ENCODE peak calls at places on chromosomes 4 and X, in nine cellular contexts. J is RWPE1, E is uterus, S is IMR-90, P is heart left ventricle, Q is coronary artery, H is breast epithelium, A is A549, Z is HepG2. V is an unnamed sample.

GRCh38 chrX:50941638-50942037 is 31.1 kb downstream of the BMP15 start:
- DNase-seq in J (no peak), P (no peak), S (no peak), E (no peak), Q (no peak), A (no peak), Z (no peak), H (no peak), V (no peak)

GRCh38 chrX:50952406-50952805 is 41.9 kb downstream of the BMP15 start:
- DNase-seq in H (no peak), J (no peak), Z (no peak), Q (no peak), P (no peak), A (no peak), S (no peak), E (no peak), V (no peak)

GRCh38 chr4:121155893-121156292 is 8.2 kb downstream of the TNIP3 start:
- DNase-seq in Q (no peak), P (no peak), A (peak), E (no peak), J (peak), S (peak), H (no peak), Z (no peak), V (no peak)

GRCh38 chr4:37423310-37423709 is 178.8 kb downstream of the NWD2 start:
- DNase-seq in Z (no peak), J (no peak), P (no peak), S (no peak), Q (no peak), A (no peak), H (no peak), E (no peak), V (no peak)

GRCh38 chr4:2746891-2747695 is 9.0 kb downstream of the TNIP2 start:
- DNase-seq in H (no peak), Q (no peak), J (no peak), E (no peak), A (no peak), P (no peak), S (no peak), Z (no peak), V (no peak)

GRCh38 chrX:46676399-46677351 is 82.2 kb downstream of the SLC9A7 start:
- DNase-seq in H (no peak), Q (no peak), S (no peak), P (no peak), A (no peak), Z (no peak), J (no peak), E (no peak), V (no peak)

GRCh38 chr4:103011378-103012025 is 8.0 kb downstream of the SLC9B1 start:
- DNase-seq in A (no peak), S (peak), Q (no peak), P (no peak), J (peak), Z (no peak), E (peak), H (no peak), V (no peak)

GRCh38 chrX:27823812-27824211 is 16.0 kb downstream of the MAGEB10 start:
- DNase-seq in E (no peak), Q (no peak), J (no peak), H (no peak), A (no peak), P (no peak), S (no peak), Z (no peak), V (no peak)

GRCh38 chr4:151486166-151486565 is 77.2 kb downstream of the FHIP1A start:
- DNase-seq in A (no peak), Q (no peak), S (peak), J (no peak), Z (no peak), H (no peak), P (no peak), E (no peak), V (no peak)

GRCh38 chr4:10015140-10015753 is 6.0 kb downstream of the SLC2A9 start:
- DNase-seq in A (no peak), E (no peak), S (peak), H (no peak), Q (no peak), J (no peak), Z (no peak), P (no peak), V (peak)

GRCh38 chr4:150126201-150126879 is 48.1 kb downstream of the DCLK2 start:
- DNase-seq in S (peak), H (no peak), Q (no peak), E (no peak), P (peak), Z (no peak), A (no peak), J (no peak), V (no peak)

GRCh38 chrX:13647709-13648212 is 5.2 kb upstream of the TCEANC start:
- DNase-seq in J (peak), A (no peak), Z (peak), S (peak), E (peak), P (peak), H (no peak), Q (no peak), V (no peak)

GRCh38 chr4:2352729-2353221 is 65.7 kb downstream of the ZFYVE28 start:
- DNase-seq in Z (no peak), S (no peak), P (no peak), J (no peak), Q (no peak), H (peak), A (no peak), E (peak), V (no peak)

GRCh38 chr4:61838072-61838471 is 637.9 kb downstream of the ADGRL3 start:
- DNase-seq in A (no peak), P (no peak), S (no peak), Q (no peak), E (no peak), J (no peak), H (no peak), Z (no peak), V (no peak)

GRCh38 chrX:54920610-54921426 is at the start of gene TRO:
- DNase-seq in Z (no peak), S (peak), Q (no peak), J (no peak), A (no peak), P (no peak), H (no peak), E (peak), V (no peak)

GRCh38 chr4:1177274-1178141 is 5.1 kb upstream of the SPON2 start:
- DNase-seq in Q (no peak), E (peak), J (peak), Z (peak), A (no peak), H (peak), S (no peak), P (no peak), V (peak)

GRCh38 chr4:114563536-114564315 is 34.9 kb upstream of the UGT8 start:
- DNase-seq in P (no peak), J (no peak), E (no peak), S (no peak), A (no peak), Q (no peak), Z (no peak), H (no peak), V (no peak)

GRCh38 chr4:8838296-8838695 is 33.3 kb downstream of the HMX1 start:
- DNase-seq in P (no peak), J (no peak), A (no peak), H (peak), S (no peak), Q (peak), Z (no peak), E (no peak), V (no peak)

GRCh38 chr4:8838911-8839431 is 32.7 kb downstream of the HMX1 start:
- DNase-seq in A (no peak), Z (no peak), Q (peak), P (no peak), E (peak), H (peak), J (no peak), S (no peak), V (peak)

GRCh38 chr4:8841678-8842268 is 29.9 kb downstream of the HMX1 start:
- DNase-seq in Z (no peak), H (no peak), Q (peak), E (peak), P (no peak), J (no peak), S (no peak), A (no peak), V (no peak)

GRCh38 chr4:8840816-8841455 is 30.7 kb downstream of the HMX1 start:
- DNase-seq in J (no peak), S (no peak), A (no peak), P (no peak), Q (peak), H (peak), E (peak), Z (no peak), V (peak)

DNA sequence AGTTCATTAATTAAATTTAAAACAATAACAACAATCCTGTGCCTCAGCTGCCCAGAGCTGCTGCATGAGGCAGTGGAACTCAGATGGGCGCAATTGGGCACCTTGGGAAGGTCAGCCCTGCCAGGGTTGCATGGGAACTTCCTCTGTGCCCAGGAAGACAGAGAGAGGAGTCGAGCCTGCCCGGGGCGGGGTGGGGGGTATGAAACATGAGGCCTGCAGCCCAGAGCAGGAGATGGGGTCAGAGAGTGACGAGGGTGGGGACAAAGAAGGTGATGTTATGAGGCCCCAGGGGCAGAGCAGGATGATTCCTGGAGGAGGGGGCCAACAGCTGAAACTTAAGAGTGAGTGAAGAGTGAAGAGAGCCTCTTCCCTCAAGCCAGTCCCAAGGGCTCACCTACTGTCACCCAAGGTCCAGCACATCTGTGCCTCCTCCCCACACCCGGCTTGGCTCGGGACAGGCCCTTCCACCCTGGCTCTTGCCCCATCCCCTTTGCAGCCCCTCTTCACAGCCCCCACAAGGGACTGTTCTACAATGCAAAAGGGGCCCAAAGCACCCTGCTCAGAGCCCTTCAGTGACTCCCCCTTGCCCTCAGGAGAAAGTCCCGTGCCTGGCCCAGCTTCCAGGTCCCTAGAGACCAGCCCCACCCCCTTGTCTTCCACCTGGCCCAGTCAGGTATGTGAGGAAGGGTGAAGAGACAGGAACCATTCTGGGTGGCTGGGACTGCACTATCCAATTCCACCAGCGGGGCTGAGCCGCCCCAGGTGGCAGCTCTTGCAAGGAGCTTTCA is 31.4 kb downstream of the HMX1 start:
- DNase-seq in A (no peak), H (peak), Z (no peak), J (no peak), S (no peak), E (peak), P (no peak), Q (peak), V (no peak)
- TF ChIP-seq CTCF in A (no peak), H (no peak), Z (no peak), J (no peak), S (no peak), E (no peak), P (no peak), Q (no peak), V (no peak)

GRCh38 chr4:24067781-24068193 is 177.9 kb upstream of the PPARGC1A start:
- DNase-seq in Z (no peak), Q (no peak), S (peak), H (no peak), A (no peak), E (no peak), P (peak), J (peak), V (no peak)
- H3K27ac ChIP-seq in Z (no peak), Q (no peak), S (no peak), H (no peak), A (no peak), E (no peak), P (peak), J (no peak), V (no peak)

GRCh38 chrX:105210258-105210657 is 10.2 kb downstream of the TEX13A start:
- DNase-seq in Q (no peak), A (no peak), S (no peak), J (no peak), Z (no peak), E (no peak), P (no peak), H (no peak), V (no peak)
- TF ChIP-seq CTCF in Q (no peak), A (no peak), S (no peak), J (no peak), Z (no peak), E (no peak), P (peak), H (no peak), V (no peak)

GRCh38 chr4:183250831-183251230 is 69.2 kb downstream of the CLDN22 start:
- DNase-seq in A (no peak), S (no peak), Q (no peak), E (no peak), Z (no peak), P (no peak), J (no peak), H (no peak), V (no peak)
- H3K27ac ChIP-seq in A (no peak), S (no peak), Q (no peak), E (no peak), Z (no peak), P (no peak), J (no peak), H (no peak), V (no peak)

GRCh38 chr4:100098011-100098545 is 92.2 kb downstream of the DDIT4L start:
- DNase-seq in A (no peak), S (no peak), J (no peak), Z (no peak), Q (no peak), H (no peak), P (no peak), E (no peak), V (no peak)

GRCh38 chr4:100098681-100099080 is 91.6 kb downstream of the DDIT4L start:
- DNase-seq in H (no peak), J (no peak), P (no peak), Z (no peak), A (no peak), S (no peak), E (no peak), Q (no peak), V (no peak)

GRCh38 chr4:100099746-100100145 is 90.5 kb downstream of the DDIT4L start:
- DNase-seq in P (no peak), Q (no peak), H (no peak), J (no peak), S (no peak), Z (no peak), E (no peak), A (no peak), V (no peak)

GRCh38 chr4:100103671-100104070 is 86.6 kb downstream of the DDIT4L start:
- DNase-seq in J (no peak), S (no peak), Z (no peak), P (no peak), Q (no peak), E (no peak), H (no peak), A (no peak), V (no peak)

GRCh38 chr4:100100985-100101384 is 89.3 kb downstream of the DDIT4L start:
- DNase-seq in Q (no peak), P (no peak), Z (no peak), A (no peak), S (no peak), E (no peak), H (no peak), J (no peak), V (no peak)
- TF ChIP-seq CTCF in Q (no peak), P (no peak), Z (no peak), A (no peak), S (no peak), E (no peak), H (no peak), J (no peak), V (no peak)